ENCODE peak calls at places on chromosome X, in five cellular contexts. One of them, this sample, is unnamed.

GRCh38 chrX:150364347-150365050 is 1.4 kb downstream of the MAMLD1 start:
- DNase-seq in GM12878: no peak
- DNase-seq in K562: no peak
- DNase-seq in HepG2: no peak
- DNase-seq in SK-N-SH: peak
- DNase-seq in this sample: peak

GRCh38 chrX:39857780-39858179 is 240.0 kb downstream of the BCOR start:
- DNase-seq in K562: peak
- DNase-seq in HepG2: no peak
- DNase-seq in GM12878: no peak
- DNase-seq in SK-N-SH: no peak
- DNase-seq in this sample: no peak

GRCh38 chrX:140821280-140821679 is 111.7 kb downstream of the LINC00632 start:
- DNase-seq in HepG2: no peak
- DNase-seq in GM12878: no peak
- DNase-seq in SK-N-SH: no peak
- DNase-seq in K562: no peak
- DNase-seq in this sample: no peak

GRCh38 chrX:148498067-148498466 is 2.4 kb upstream of the AFF2 start:
- DNase-seq in GM12878: no peak
- DNase-seq in K562: no peak
- DNase-seq in HepG2: no peak
- DNase-seq in SK-N-SH: no peak
- DNase-seq in this sample: no peak

GRCh38 chrX:31603411-31604120 is 531.7 kb upstream of the FTHL17 start:
- DNase-seq in GM12878: no peak
- DNase-seq in K562: no peak
- DNase-seq in SK-N-SH: no peak
- DNase-seq in HepG2: no peak
- DNase-seq in this sample: peak

GRCh38 chrX:43939187-43939926 is 33.8 kb downstream of the NDP start:
- DNase-seq in HepG2: no peak
- DNase-seq in GM12878: no peak
- DNase-seq in K562: no peak
- DNase-seq in SK-N-SH: no peak
- DNase-seq in this sample: peak

GRCh38 chrX:19535481-19535880 is 20.2 kb upstream of the MAP3K15 start:
- DNase-seq in SK-N-SH: peak
- DNase-seq in GM12878: no peak
- DNase-seq in HepG2: peak
- DNase-seq in K562: no peak
- DNase-seq in this sample: peak

GRCh38 chrX:13485167-13485566 is 84.2 kb upstream of the EGFL6 start:
- DNase-seq in GM12878: no peak
- DNase-seq in SK-N-SH: no peak
- DNase-seq in K562: no peak
- DNase-seq in HepG2: no peak
- DNase-seq in this sample: no peak

GRCh38 chrX:123854329-123854728 is 5.5 kb upstream of the XIAP start:
- DNase-seq in GM12878: no peak
- DNase-seq in SK-N-SH: no peak
- DNase-seq in HepG2: no peak
- DNase-seq in K562: no peak
- DNase-seq in this sample: peak

GRCh38 chrX:72268601-72269365 is 8.3 kb downstream of the RPS4X start:
- DNase-seq in HepG2: no peak
- DNase-seq in K562: no peak
- DNase-seq in GM12878: no peak
- DNase-seq in SK-N-SH: no peak
- DNase-seq in this sample: peak

GRCh38 chrX:31546130-31546529 is 474.3 kb upstream of the FTHL17 start:
- DNase-seq in HepG2: no peak
- DNase-seq in K562: no peak
- DNase-seq in GM12878: no peak
- DNase-seq in SK-N-SH: no peak
- DNase-seq in this sample: peak

GRCh38 chrX:34770511-34770910 is 113.4 kb upstream of the TMEM47 start:
- DNase-seq in K562: no peak
- DNase-seq in GM12878: no peak
- DNase-seq in HepG2: no peak
- DNase-seq in SK-N-SH: no peak
- DNase-seq in this sample: no peak

GRCh38 chrX:14228611-14229010 is 198.9 kb upstream of the GEMIN8 start:
- DNase-seq in SK-N-SH: no peak
- DNase-seq in GM12878: no peak
- DNase-seq in HepG2: no peak
- DNase-seq in K562: no peak
- DNase-seq in this sample: no peak

GRCh38 chrX:153642313-153642654 is 4.7 kb upstream of the DUSP9 start:
- DNase-seq in K562: peak
- DNase-seq in SK-N-SH: peak
- DNase-seq in GM12878: no peak
- DNase-seq in HepG2: no peak
- DNase-seq in this sample: no peak

GRCh38 chrX:129523076-129524055 is at the start of gene SMARCA1:
- DNase-seq in HepG2: peak
- DNase-seq in K562: peak
- DNase-seq in SK-N-SH: peak
- DNase-seq in GM12878: no peak
- DNase-seq in this sample: peak

GRCh38 chrX:1593286-1594271 is 2.2 kb downstream of the AKAP17A start:
- DNase-seq in GM12878: no peak
- DNase-seq in SK-N-SH: no peak
- DNase-seq in K562: no peak
- DNase-seq in HepG2: no peak
- DNase-seq in this sample: no peak

GRCh38 chrX:153934473-153935325 is at the start of gene NAA10:
- DNase-seq in HepG2: peak
- DNase-seq in K562: peak
- DNase-seq in GM12878: no peak
- DNase-seq in SK-N-SH: peak
- DNase-seq in this sample: peak

GRCh38 chrX:119374736-119375135 is 24.4 kb upstream of the SLC25A43 start:
- DNase-seq in HepG2: no peak
- DNase-seq in GM12878: no peak
- DNase-seq in SK-N-SH: no peak
- DNase-seq in K562: no peak
- DNase-seq in this sample: peak

GRCh38 chrX:139094671-139095592 is 383.4 kb upstream of the FGF13 start:
- DNase-seq in GM12878: no peak
- DNase-seq in SK-N-SH: no peak
- DNase-seq in HepG2: no peak
- DNase-seq in K562: no peak
- DNase-seq in this sample: no peak

GRCh38 chrX:40299502-40300118 is 201.9 kb upstream of the BCOR start:
- DNase-seq in K562: no peak
- DNase-seq in SK-N-SH: no peak
- DNase-seq in HepG2: no peak
- DNase-seq in GM12878: no peak
- DNase-seq in this sample: no peak

DNA sequence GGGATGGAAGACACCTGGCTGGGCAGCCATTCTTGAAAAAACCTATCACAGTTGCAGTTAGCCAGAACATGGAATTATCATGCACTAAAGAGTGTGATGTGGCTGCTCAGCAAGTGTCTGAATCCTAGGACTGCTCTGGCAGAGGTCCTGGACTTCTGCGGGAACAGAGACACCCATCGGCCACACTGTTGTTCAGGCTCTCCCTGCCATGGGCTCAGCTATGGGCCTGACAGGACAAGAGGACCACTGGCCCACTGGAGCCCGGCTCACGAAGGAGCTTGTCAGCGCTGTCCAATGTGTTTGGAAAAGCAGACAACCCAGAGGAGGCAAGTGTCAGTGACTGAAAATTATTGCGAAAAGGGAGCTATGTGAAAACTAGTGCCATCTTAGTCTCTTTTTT is 115.7 kb upstream of the GPC4 start:
- DNase-seq in K562: no peak
- DNase-seq in HepG2: no peak
- DNase-seq in GM12878: no peak
- DNase-seq in SK-N-SH: no peak
- DNase-seq in this sample: no peak
- H2AFZ ChIP-seq in K562: no peak
- H2AFZ ChIP-seq in HepG2: no peak
- H2AFZ ChIP-seq in GM12878: no peak
- H2AFZ ChIP-seq in SK-N-SH: no peak
- H2AFZ ChIP-seq in this sample: no peak

DNA sequence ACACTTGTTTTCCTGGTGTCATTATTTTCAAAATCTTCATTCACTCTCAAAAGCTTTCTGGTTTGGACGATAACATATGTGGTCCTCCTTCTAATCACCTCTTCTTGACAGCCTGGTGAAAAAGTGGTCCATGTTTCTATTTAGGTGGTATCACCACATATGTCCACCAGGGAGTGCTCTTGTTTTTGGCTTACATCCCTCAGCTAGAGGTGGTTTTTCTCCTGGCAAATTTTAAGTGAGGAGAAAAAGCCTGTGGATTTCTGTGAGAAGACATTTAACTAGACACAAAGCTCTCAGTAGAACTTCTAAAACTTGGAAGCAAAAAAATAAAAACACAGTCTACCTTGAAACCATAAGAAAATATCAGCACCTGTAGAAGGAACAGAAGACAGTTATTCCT is 58.0 kb upstream of the FRMPD4 start:
- DNase-seq in K562: peak
- DNase-seq in GM12878: no peak
- DNase-seq in SK-N-SH: peak
- DNase-seq in HepG2: peak
- DNase-seq in this sample: peak
- TF ChIP-seq MXI1 in K562: no peak
- TF ChIP-seq MXI1 in GM12878: no peak
- TF ChIP-seq MXI1 in SK-N-SH: no peak
- TF ChIP-seq MXI1 in HepG2: no peak
- TF ChIP-seq MXI1 in this sample: no peak

DNA sequence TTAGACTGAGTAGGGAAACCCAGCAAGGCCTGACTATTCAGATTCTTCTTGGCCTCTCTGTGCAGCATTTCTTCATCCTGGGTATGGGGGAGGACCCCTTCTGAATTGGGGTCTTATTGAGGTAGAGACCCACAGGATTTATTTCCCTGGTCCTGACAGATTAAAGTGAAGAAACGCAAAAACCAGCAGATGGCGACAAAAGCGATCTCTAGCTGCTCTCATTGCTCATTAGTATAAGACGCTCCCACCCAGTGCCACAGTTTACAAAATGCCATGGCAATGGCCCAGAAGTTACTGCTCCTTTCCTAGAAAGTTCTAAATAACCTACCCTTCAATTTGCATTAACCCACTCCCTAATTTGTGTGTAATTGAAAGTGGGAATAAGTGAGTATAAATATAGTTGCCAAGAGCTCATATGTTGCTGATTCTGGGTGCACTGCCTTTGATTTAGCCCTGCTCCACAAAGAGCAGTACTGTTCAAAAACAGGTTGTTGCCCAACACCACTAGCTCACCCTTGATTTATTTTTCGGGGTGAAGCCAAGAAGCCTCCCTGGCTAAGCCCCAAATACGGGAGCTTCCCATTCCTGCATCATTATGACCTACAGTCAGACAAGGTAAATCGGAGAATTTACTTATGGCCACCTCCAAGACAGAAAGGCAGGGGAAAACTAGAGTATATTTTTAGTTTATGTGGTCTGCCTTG is 3.7 kb upstream of the BEX4 start:
- DNase-seq in SK-N-SH: peak
- DNase-seq in HepG2: peak
- DNase-seq in GM12878: no peak
- DNase-seq in K562: no peak
- DNase-seq in this sample: peak
- H2AFZ ChIP-seq in SK-N-SH: no peak
- H2AFZ ChIP-seq in HepG2: no peak
- H2AFZ ChIP-seq in GM12878: no peak
- H2AFZ ChIP-seq in K562: peak
- H2AFZ ChIP-seq in this sample: no peak

DNA sequence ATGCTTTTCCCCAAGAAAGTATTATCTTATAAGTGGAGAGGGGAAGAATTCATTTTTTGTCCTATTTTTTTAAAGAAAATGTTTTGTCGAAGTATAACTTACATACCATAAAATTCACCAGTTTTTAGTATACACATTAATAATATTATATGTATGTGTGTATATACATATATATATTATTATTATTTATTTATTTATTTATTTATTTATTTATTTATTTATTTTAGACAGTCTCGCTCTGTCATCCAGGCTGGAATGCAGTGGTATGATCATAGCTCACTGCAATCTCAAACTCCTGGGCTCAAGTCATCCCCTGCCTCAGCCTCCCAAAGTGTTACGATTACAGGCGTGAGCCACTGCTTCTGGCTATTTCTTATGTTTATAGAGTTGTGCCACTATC is 334.1 kb downstream of the ZNF674 start:
- DNase-seq in HepG2: no peak
- DNase-seq in SK-N-SH: no peak
- DNase-seq in K562: no peak
- DNase-seq in GM12878: no peak
- DNase-seq in this sample: no peak
- TF ChIP-seq MXI1 in HepG2: no peak
- TF ChIP-seq MXI1 in SK-N-SH: no peak
- TF ChIP-seq MXI1 in K562: no peak
- TF ChIP-seq MXI1 in GM12878: no peak
- TF ChIP-seq MXI1 in this sample: no peak

GRCh38 chrX:9147086-9147485 is 113.2 kb upstream of the FAM9B start:
- DNase-seq in SK-N-SH: no peak
- DNase-seq in HepG2: no peak
- DNase-seq in K562: no peak
- DNase-seq in GM12878: no peak
- DNase-seq in this sample: no peak

GRCh38 chrX:9146657-9147056 is 112.7 kb upstream of the FAM9B start:
- DNase-seq in GM12878: no peak
- DNase-seq in HepG2: no peak
- DNase-seq in SK-N-SH: no peak
- DNase-seq in K562: no peak
- DNase-seq in this sample: no peak

GRCh38 chrX:9141496-9141895 is 107.6 kb upstream of the FAM9B start:
- DNase-seq in HepG2: no peak
- DNase-seq in SK-N-SH: no peak
- DNase-seq in GM12878: no peak
- DNase-seq in K562: no peak
- DNase-seq in this sample: peak

GRCh38 chrX:9147631-9148189 is 113.8 kb upstream of the FAM9B start:
- DNase-seq in HepG2: no peak
- DNase-seq in GM12878: no peak
- DNase-seq in SK-N-SH: no peak
- DNase-seq in K562: no peak
- DNase-seq in this sample: no peak

GRCh38 chrX:9144643-9145290 is 110.8 kb upstream of the FAM9B start:
- DNase-seq in GM12878: no peak
- DNase-seq in K562: no peak
- DNase-seq in HepG2: no peak
- DNase-seq in SK-N-SH: no peak
- DNase-seq in this sample: no peak
- H2AFZ ChIP-seq in GM12878: no peak
- H2AFZ ChIP-seq in K562: no peak
- H2AFZ ChIP-seq in HepG2: no peak
- H2AFZ ChIP-seq in SK-N-SH: no peak
- H2AFZ ChIP-seq in this sample: no peak

GRCh38 chrX:71056857-71057256 is 11.3 kb downstream of the SNX12 start:
- DNase-seq in SK-N-SH: no peak
- DNase-seq in HepG2: no peak
- DNase-seq in GM12878: no peak
- DNase-seq in K562: no peak
- DNase-seq in this sample: peak
- TF ChIP-seq MXI1 in SK-N-SH: no peak
- TF ChIP-seq MXI1 in HepG2: no peak
- TF ChIP-seq MXI1 in GM12878: no peak
- TF ChIP-seq MXI1 in K562: no peak
- TF ChIP-seq MXI1 in this sample: no peak